ENCODE peak calls at places on chromosomes 1 and 21, in seven cellular contexts. C is K562, Y is stomach, L is GM23338, O is SK-N-SH, Z is suprapubic skin, M is transverse colon. J is an unnamed sample.
A peak's percentile ranks its signal among the peaks of the same experiment; 100 is the strongest.

GRCh38 chr1:107622975-107623374 is 342.0 kb downstream of the VAV3 start:
- DNase-seq in O (no peak), C (no peak), M (no peak), Y (no peak), L (no peak), Z (no peak), J (no peak)

GRCh38 chr1:227848430-227848932 is 33.0 kb downstream of the PRSS38 start:
- DNase-seq in Y (no peak), O (no peak), Z (no peak), L (no peak), C (peak; percentile 77), M (no peak), J (no peak)

GRCh38 chr21:17463441-17463840 is 49.4 kb upstream of the CXADR start:
- DNase-seq in Z (no peak), O (no peak), M (no peak), C (no peak), L (no peak), Y (no peak), J (no peak)

GRCh38 chr1:15205586-15206346 is 41.3 kb upstream of the FHAD1 start:
- DNase-seq in Z (no peak), Y (no peak), C (no peak), O (no peak), L (no peak), M (no peak), J (no peak)

GRCh38 chr1:190205713-190206112 is 272.0 kb downstream of the BRINP3 start:
- DNase-seq in O (no peak), Y (no peak), M (no peak), L (no peak), Z (no peak), C (no peak), J (no peak)

GRCh38 chr1:21321963-21322680 is 31.9 kb upstream of the ECE1 start:
- DNase-seq in C (no peak), Z (no peak), L (no peak), O (no peak), Y (no peak), M (no peak), J (no peak)

GRCh38 chr1:202130816-202131522 is 8.3 kb downstream of the GPR37L1 start:
- DNase-seq in Z (no peak), O (no peak), L (no peak), M (no peak), C (no peak), Y (no peak), J (no peak)

GRCh38 chr1:224998185-224998584 is 68.7 kb downstream of the DNAH14 start:
- DNase-seq in Y (no peak), L (no peak), C (no peak), M (no peak), O (no peak), Z (no peak), J (no peak)

GRCh38 chr21:41559658-41560599 is 52.0 kb upstream of the TMPRSS2 start:
- DNase-seq in L (no peak), Z (no peak), O (no peak), Y (peak; percentile 53), C (no peak), M (no peak), J (no peak)

GRCh38 chr1:24357011-24357410 is 37.9 kb downstream of the GRHL3 start:
- DNase-seq in O (no peak), C (no peak), M (no peak), L (no peak), Z (no peak), Y (no peak), J (no peak)

GRCh38 chr1:50703240-50703639 is 256.8 kb downstream of the FAF1 start:
- DNase-seq in C (no peak), L (peak; percentile 12), Z (no peak), Y (no peak), M (no peak), O (no peak), J (no peak)

GRCh38 chr1:5745776-5746610 is 246.2 kb downstream of the NPHP4 start:
- DNase-seq in M (peak; percentile 54), Y (peak; percentile 59), C (peak; percentile 91), L (peak; percentile 43), Z (no peak), O (peak; percentile 92), J (no peak)

GRCh38 chr1:167541610-167542009 is 12.0 kb downstream of the CREG1 start:
- DNase-seq in C (no peak), Z (no peak), M (no peak), O (no peak), L (no peak), Y (no peak), J (no peak)

GRCh38 chr1:223244366-223245103 is 101.5 kb upstream of the TLR5 start:
- DNase-seq in Z (no peak), Y (no peak), O (peak; percentile 37), C (peak; percentile 52), L (no peak), M (no peak), J (no peak)

GRCh38 chr1:150596095-150596892 is 16.9 kb upstream of the MCL1 start:
- DNase-seq in Z (peak; percentile 40), L (no peak), M (no peak), Y (no peak), C (no peak), O (no peak), J (no peak)

GRCh38 chr1:151867785-151868403 is 14.4 kb upstream of the THEM5 start:
- DNase-seq in C (no peak), L (no peak), Y (no peak), Z (no peak), O (no peak), M (peak; percentile 15), J (no peak)

GRCh38 chr1:151862604-151863003 is 9.1 kb upstream of the THEM5 start:
- DNase-seq in Z (no peak), O (no peak), L (no peak), Y (no peak), C (peak; percentile 26), M (no peak), J (no peak)

GRCh38 chr1:151860504-151861187 is 7.1 kb upstream of the THEM5 start:
- DNase-seq in Z (no peak), Y (no peak), L (peak; percentile 87), C (peak; percentile 10), M (no peak), O (no peak), J (no peak)

GRCh38 chr1:151867321-151867720 is 13.8 kb upstream of the THEM5 start:
- DNase-seq in O (no peak), M (no peak), Y (no peak), C (no peak), L (no peak), Z (no peak), J (no peak)

GRCh38 chr1:151864411-151864810 is 10.9 kb upstream of the THEM5 start:
- DNase-seq in Y (no peak), M (no peak), O (no peak), L (no peak), C (no peak), Z (no peak), J (no peak)
- TF ChIP-seq POLR2AphosphoS5 in Y (no peak), M (no peak), O (no peak), L (no peak), C (no peak), Z (no peak), J (no peak)

DNA sequence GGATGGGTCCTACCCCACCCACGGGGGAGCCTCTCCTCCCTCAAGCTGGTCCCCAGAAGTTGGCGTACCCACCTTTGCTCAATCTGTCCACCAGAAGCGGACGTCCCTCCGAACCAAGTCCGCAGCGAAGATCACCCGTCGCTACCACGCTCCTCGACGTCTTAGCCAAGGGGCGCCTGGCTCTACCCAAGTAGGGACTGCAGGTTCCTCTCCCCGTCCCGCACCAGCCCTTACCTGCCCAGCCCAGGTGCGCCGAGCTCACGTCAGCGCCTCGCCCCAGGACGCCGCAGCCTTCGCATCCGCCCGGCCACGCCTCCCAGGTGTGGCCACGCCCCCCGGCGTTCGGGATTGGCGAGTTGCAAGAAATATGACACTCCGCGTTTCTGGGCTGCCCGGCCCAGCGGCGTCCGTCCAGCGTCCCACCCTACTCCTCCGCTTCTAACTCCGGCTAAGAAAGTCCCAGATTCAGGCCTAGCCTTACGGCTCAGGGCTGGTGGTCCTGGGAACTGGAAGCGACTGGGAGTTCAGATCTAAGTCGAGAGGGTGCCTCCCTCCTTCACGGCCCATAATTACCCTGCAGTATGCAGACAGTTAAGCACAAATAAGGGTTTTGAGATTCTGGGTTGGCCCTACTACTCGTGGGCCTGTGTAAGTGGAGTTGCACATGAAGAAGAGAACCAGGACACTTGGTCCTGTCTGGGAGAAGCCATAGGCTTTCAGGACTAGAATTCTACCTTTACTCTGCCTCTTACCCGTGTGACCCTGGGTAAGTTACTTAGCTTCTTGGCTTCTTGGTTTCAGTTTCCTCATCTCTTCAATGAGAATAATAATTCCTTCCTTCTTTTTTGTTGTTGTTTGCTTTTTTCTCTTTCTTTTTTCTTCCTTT is at the start of gene IRF6:
- DNase-seq in Z (peak; percentile 91), C (peak; percentile 96), M (peak; percentile 96), L (peak; percentile 98), Y (peak; percentile 98), O (no peak), J (no peak)
- TF ChIP-seq POLR2AphosphoS5 in Z (no peak), C (peak; percentile 46), M (peak; percentile 83), L (peak; percentile 84), Y (peak; percentile 33), O (no peak), J (no peak)

DNA sequence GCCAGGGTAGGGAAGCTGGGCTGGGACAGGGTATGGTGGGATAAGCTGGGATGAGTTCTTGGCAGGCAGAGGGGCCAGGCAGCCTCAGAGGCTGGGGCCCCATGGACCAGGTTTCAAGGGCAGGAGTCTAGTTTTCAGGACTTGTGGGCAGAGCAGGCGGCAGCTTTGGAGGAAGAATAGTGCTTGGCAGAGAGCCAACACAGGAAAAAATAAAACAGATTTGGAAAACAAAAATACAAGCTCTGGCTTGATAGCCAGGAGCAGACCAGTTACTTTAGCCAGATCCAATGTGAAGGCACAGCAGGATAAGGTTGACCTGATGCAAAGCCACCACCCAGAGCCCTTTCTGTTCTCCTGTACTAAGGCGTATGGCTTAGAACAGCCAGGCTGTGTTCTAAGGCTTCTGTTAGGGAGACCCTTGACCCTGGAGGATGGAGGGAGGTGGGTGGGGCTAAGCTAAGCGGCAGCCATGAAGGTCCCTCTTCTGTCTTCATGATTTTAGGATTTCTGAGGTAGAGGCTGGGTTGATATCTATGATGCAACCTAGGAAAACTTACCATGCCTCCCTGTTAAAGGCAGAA is 5.5 kb downstream of the TRAF5 start:
- DNase-seq in O (peak; percentile 46), M (no peak), Y (no peak), L (no peak), Z (no peak), C (no peak), J (no peak)
- TF ChIP-seq POLR2AphosphoS5 in O (no peak), M (no peak), Y (no peak), L (no peak), Z (no peak), C (no peak), J (no peak)

GRCh38 chr1:32350785-32351076 is 11.6 kb downstream of the FAM229A start:
- DNase-seq in Y (no peak), O (no peak), L (no peak), C (no peak), M (no peak), Z (no peak), J (no peak)

GRCh38 chr1:32351859-32352745 is 10.2 kb downstream of the FAM229A start:
- DNase-seq in O (peak; percentile 70), Z (no peak), L (peak; percentile 41), M (peak; percentile 57), Y (peak; percentile 38), C (peak; percentile 64), J (no peak)

GRCh38 chr1:32349211-32349708 is 13.0 kb downstream of the FAM229A start:
- DNase-seq in Y (no peak), M (peak; percentile 25), L (no peak), O (no peak), C (no peak), Z (no peak), J (no peak)

GRCh38 chr1:32352831-32353383 is 9.4 kb downstream of the FAM229A start:
- DNase-seq in C (no peak), L (no peak), O (no peak), Z (no peak), Y (no peak), M (no peak), J (no peak)

GRCh38 chr1:32351077-32351858 is 11.0 kb downstream of the FAM229A start:
- DNase-seq in Y (peak; percentile 96), L (peak; percentile 99), Z (peak; percentile 98), C (peak; percentile 100), M (peak; percentile 96), O (peak; percentile 100), J (peak; percentile 28)
- TF ChIP-seq POLR2AphosphoS5 in Y (peak; percentile 90), L (peak; percentile 82), Z (no peak), C (peak; percentile 68), M (peak; percentile 93), O (peak; percentile 61), J (peak; percentile 80)

J was measured in SK-N-MC.